ENCODE peak calls at places on chromosome 5, in eight cellular contexts. U, A, V, X, F, D, T and H are unnamed samples. For H3K4me1, the result is how much of the 10 kb centered on the place peaks cover.

GRCh38 chr5:76439201-76439600 is 36.1 kb downstream of the IQGAP2 start:
- DNase-seq in U (no peak), A (no peak), V (no peak), X (no peak), F (no peak), D (no peak), T (no peak), H (no peak)

GRCh38 chr5:112210430-112211005 is 208.6 kb downstream of the EPB41L4A start:
- DNase-seq in U (no peak), A (peak), V (peak), X (peak), F (peak), D (no peak), T (no peak), H (peak)

GRCh38 chr5:91357012-91357634 is 26.0 kb downstream of the ARRDC3 start:
- DNase-seq in U (no peak), A (no peak), V (peak), X (no peak), F (no peak), D (no peak), T (no peak), H (no peak)

GRCh38 chr5:150398432-150399157 is 14.1 kb downstream of the CD74 start:
- DNase-seq in U (no peak), A (peak), V (peak), X (peak), F (no peak), D (no peak), T (no peak), H (no peak)

GRCh38 chr5:458547-459353 is 15.8 kb downstream of the EXOC3 start:
- DNase-seq in U (no peak), A (no peak), V (no peak), X (no peak), F (no peak), D (no peak), T (no peak), H (no peak)

GRCh38 chr5:173301695-173302545 is 26.3 kb downstream of the STC2 start:
- DNase-seq in U (no peak), A (no peak), V (no peak), X (no peak), F (no peak), D (no peak), T (no peak), H (no peak)

GRCh38 chr5:158751961-158752655 is 347.6 kb downstream of the EBF1 start:
- DNase-seq in U (no peak), A (no peak), V (no peak), X (peak), F (no peak), D (no peak), T (no peak), H (no peak)

GRCh38 chr5:142900926-142901325 is 130.7 kb downstream of the ARHGAP26 start:
- DNase-seq in U (no peak), A (no peak), V (no peak), X (no peak), F (no peak), D (no peak), T (no peak), H (no peak)

GRCh38 chr5:178115835-178116405 is 2.6 kb downstream of the N4BP3 start:
- DNase-seq in U (no peak), A (no peak), V (no peak), X (peak), F (no peak), D (no peak), T (no peak), H (no peak)

GRCh38 chr5:14141764-14142163 is 1.4 kb upstream of the TRIO start:
- DNase-seq in U (no peak), A (no peak), V (no peak), X (no peak), F (no peak), D (no peak), T (no peak), H (no peak)

GRCh38 chr5:139177809-139178581 is 20.2 kb downstream of the SIL1 start:
- DNase-seq in U (no peak), A (no peak), V (peak), X (peak), F (peak), D (no peak), T (peak), H (no peak)

GRCh38 chr5:82327961-82328360 is 49.8 kb upstream of the RPS23 start:
- DNase-seq in U (no peak), A (no peak), V (no peak), X (no peak), F (no peak), D (no peak), T (no peak), H (no peak)

GRCh38 chr5:36820900-36821299 is 55.7 kb upstream of the NIPBL start:
- DNase-seq in U (no peak), A (peak), V (no peak), X (no peak), F (no peak), D (no peak), T (no peak), H (no peak)

GRCh38 chr5:136101884-136102283 is 30.8 kb upstream of the SMAD5 start:
- DNase-seq in U (no peak), A (no peak), V (no peak), X (no peak), F (no peak), D (no peak), T (no peak), H (no peak)

GRCh38 chr5:75277463-75277862 is 40.8 kb upstream of the ANKRD31 start:
- DNase-seq in U (no peak), A (no peak), V (no peak), X (no peak), F (peak), D (no peak), T (no peak), H (no peak)

GRCh38 chr5:19975795-19976194 is 12.2 kb downstream of the CDH18 start:
- DNase-seq in U (no peak), A (no peak), V (no peak), X (no peak), F (no peak), D (no peak), T (no peak), H (no peak)

GRCh38 chr5:72494700-72495124 is 12.5 kb downstream of the ZNF366 start:
- DNase-seq in U (no peak), A (no peak), V (no peak), X (no peak), F (no peak), D (no peak), T (no peak), H (no peak)

GRCh38 chr5:89573336-89573735 is 690.4 kb upstream of the MEF2C start:
- DNase-seq in U (no peak), A (no peak), V (no peak), X (no peak), F (no peak), D (no peak), T (no peak), H (peak)

GRCh38 chr5:52922384-52922783 is 66.8 kb upstream of the ITGA2 start:
- DNase-seq in U (peak), A (peak), V (no peak), X (no peak), F (no peak), D (no peak), T (no peak), H (no peak)

GRCh38 chr5:15013654-15014463 is 142.3 kb upstream of the ANKH start:
- DNase-seq in U (no peak), A (peak), V (no peak), X (peak), F (no peak), D (no peak), T (no peak), H (no peak)

GRCh38 chr5:143445726-143446125 is 42.2 kb upstream of the NR3C1 start:
- DNase-seq in U (no peak), A (no peak), V (no peak), X (no peak), F (no peak), D (no peak), T (no peak), H (no peak)

GRCh38 chr5:5424736-5425135 is 2.3 kb downstream of the ICE1 start:
- DNase-seq in U (no peak), A (no peak), V (no peak), X (no peak), F (no peak), D (no peak), T (no peak), H (no peak)

GRCh38 chr5:83099445-83099844 is 22.1 kb downstream of the XRCC4 start:
- DNase-seq in U (no peak), A (no peak), V (no peak), X (no peak), F (no peak), D (no peak), T (no peak), H (peak)

GRCh38 chr5:173290477-173291131 is 37.6 kb downstream of the STC2 start:
- DNase-seq in U (no peak), A (no peak), V (no peak), X (no peak), F (no peak), D (no peak), T (no peak), H (no peak)

GRCh38 chr5:40853632-40854192 is 12.5 kb downstream of the CARD6 start:
- DNase-seq in U (no peak), A (no peak), V (no peak), X (no peak), F (no peak), D (no peak), T (no peak), H (no peak)

GRCh38 chr5:141740885-141741284 is 58.9 kb upstream of the ARAP3 start:
- DNase-seq in U (no peak), A (no peak), V (no peak), X (no peak), F (no peak), D (no peak), T (no peak), H (no peak)

GRCh38 chr5:55601209-55601618 is 66.5 kb upstream of the PLPP1 start:
- DNase-seq in U (no peak), A (peak), V (peak), X (no peak), F (peak), D (peak), T (peak), H (peak)

GRCh38 chr5:162128117-162128516 is 60.5 kb downstream of the GABRG2 start:
- DNase-seq in U (peak), A (no peak), V (no peak), X (no peak), F (no peak), D (no peak), T (no peak), H (no peak)

GRCh38 chr5:73459366-73459765 is 10.8 kb upstream of the FOXD1 start:
- DNase-seq in U (no peak), A (no peak), V (no peak), X (no peak), F (no peak), D (no peak), T (no peak), H (no peak)

GRCh38 chr5:130045334-130045733 is 141.1 kb downstream of the CHSY3 start:
- DNase-seq in U (no peak), A (no peak), V (no peak), X (no peak), F (no peak), D (no peak), T (no peak), H (no peak)

GRCh38 chr5:24163091-24163490 is 481.7 kb downstream of the CDH10 start:
- DNase-seq in U (no peak), A (peak), V (no peak), X (no peak), F (no peak), D (no peak), T (no peak), H (no peak)

GRCh38 chr5:149605998-149606721 is 24.9 kb downstream of the ARHGEF37 start:
- DNase-seq in U (no peak), A (peak), V (peak), X (peak), F (peak), D (peak), T (peak), H (no peak)

GRCh38 chr5:88298425-88298824 is 29.8 kb upstream of the TMEM161B start:
- DNase-seq in U (no peak), A (no peak), V (no peak), X (no peak), F (no peak), D (no peak), T (no peak), H (no peak)

GRCh38 chr5:32390819-32391591 is 53.5 kb downstream of the ZFR start:
- DNase-seq in U (no peak), A (peak), V (no peak), X (no peak), F (no peak), D (no peak), T (no peak), H (no peak)

GRCh38 chr5:612498-613424 is 621 bp downstream of the CEP72 start:
- DNase-seq in U (no peak), A (peak), V (peak), X (peak), F (peak), D (no peak), T (no peak), H (peak)

GRCh38 chr5:167524941-167525485 is 766.4 kb upstream of the WWC1 start:
- DNase-seq in U (no peak), A (no peak), V (no peak), X (no peak), F (no peak), D (no peak), T (no peak), H (no peak)

GRCh38 chr5:168329302-168329701 is 37.9 kb downstream of the WWC1 start:
- DNase-seq in U (no peak), A (peak), V (no peak), X (no peak), F (no peak), D (no peak), T (no peak), H (no peak)

GRCh38 chr5:19240150-19240549 is 747.9 kb downstream of the CDH18 start:
- DNase-seq in U (no peak), A (no peak), V (no peak), X (no peak), F (no peak), D (no peak), T (no peak), H (no peak)

GRCh38 chr5:128014578-128014977 is 69.0 kb upstream of the SLC12A2 start:
- DNase-seq in U (no peak), A (no peak), V (no peak), X (no peak), F (no peak), D (no peak), T (no peak), H (no peak)

GRCh38 chr5:151825445-151825844 is 53.7 kb downstream of the G3BP1 start:
- DNase-seq in U (peak), A (peak), V (peak), X (peak), F (peak), D (peak), T (no peak), H (peak)

GRCh38 chr5:38714703-38715355 is 131.0 kb upstream of the OSMR start:
- DNase-seq in U (no peak), A (no peak), V (no peak), X (no peak), F (no peak), D (no peak), T (no peak), H (no peak)
- H3K27ac ChIP-seq in U (no peak), A (no peak), V (no peak), X (no peak), F (no peak), D (no peak), T (no peak), H (no peak)

GRCh38 chr5:67035098-67035740 is 161.4 kb downstream of the CD180 start:
- DNase-seq in U (no peak), A (no peak), V (no peak), X (no peak), F (no peak), D (no peak), T (no peak), H (no peak)

GRCh38 chr5:67042586-67043133 is 153.9 kb downstream of the CD180 start:
- DNase-seq in U (no peak), A (no peak), V (no peak), X (no peak), F (no peak), D (no peak), T (no peak), H (no peak)

GRCh38 chr5:67037171-67037570 is 159.4 kb downstream of the CD180 start:
- DNase-seq in U (no peak), A (no peak), V (no peak), X (no peak), F (no peak), D (no peak), T (no peak), H (no peak)

GRCh38 chr5:67043789-67044511 is 152.6 kb downstream of the CD180 start:
- DNase-seq in U (no peak), A (no peak), V (no peak), X (no peak), F (no peak), D (no peak), T (no peak), H (no peak)

DNA sequence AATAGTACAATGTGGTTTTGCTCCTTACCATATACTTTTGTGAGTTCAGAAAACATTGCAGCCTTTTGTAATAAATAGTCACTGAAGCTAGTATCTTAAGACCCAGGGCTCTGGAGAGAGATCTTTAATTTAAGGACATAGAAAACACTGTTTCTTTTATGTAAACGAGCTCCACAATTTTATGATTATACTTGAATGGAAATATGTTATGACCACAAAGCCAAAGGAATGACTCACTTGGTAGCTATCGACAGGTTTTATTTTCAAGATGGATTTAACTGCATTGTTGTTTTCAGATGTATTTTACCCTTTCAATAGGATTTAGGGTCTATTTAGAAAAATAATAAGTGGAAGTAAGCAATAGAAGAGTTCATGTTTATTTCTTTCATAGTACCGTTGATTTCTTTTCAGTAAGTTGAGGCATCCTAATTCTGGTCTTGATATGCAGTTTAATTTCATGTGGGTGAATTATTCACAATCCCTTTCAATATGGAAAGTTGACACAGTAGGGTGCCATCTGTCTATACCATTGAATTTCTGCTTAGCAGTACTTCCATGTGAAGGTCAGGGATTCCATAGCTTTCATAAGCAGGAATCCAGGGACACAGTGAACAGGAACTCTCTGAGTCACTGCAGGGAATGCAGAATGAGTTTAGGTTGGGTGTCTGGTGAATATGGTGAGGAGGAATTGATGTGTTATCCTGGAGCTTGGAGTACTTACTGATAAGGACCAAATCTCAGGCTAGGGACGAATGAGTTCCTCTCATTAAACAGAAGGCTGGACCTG is 157.6 kb downstream of the CD180 start:
- DNase-seq in U (no peak), A (peak), V (no peak), X (no peak), F (no peak), D (no peak), T (no peak), H (no peak)
- H3K4me1 ChIP-seq in U (under half), A (under half), V (under half), X (under half), F (under half), D (under half), T (half or more), H (under half)

GRCh38 chr5:174731214-174732039 is 7.0 kb downstream of the MSX2 start:
- DNase-seq in U (no peak), A (no peak), V (no peak), X (no peak), F (no peak), D (no peak), T (no peak), H (no peak)
- H3K27ac ChIP-seq in U (no peak), A (no peak), V (no peak), X (no peak), F (no peak), D (no peak), T (no peak), H (no peak)

GRCh38 chr5:95816341-95816740 is 6.2 kb downstream of the GLRX start:
- DNase-seq in U (no peak), A (no peak), V (no peak), X (no peak), F (no peak), D (no peak), T (no peak), H (no peak)

GRCh38 chr5:95818181-95819147 is 4.1 kb downstream of the GLRX start:
- DNase-seq in U (no peak), A (no peak), V (peak), X (peak), F (no peak), D (no peak), T (no peak), H (no peak)

GRCh38 chr5:95815143-95815729 is 7.3 kb downstream of the GLRX start:
- DNase-seq in U (no peak), A (no peak), V (no peak), X (no peak), F (no peak), D (no peak), T (no peak), H (no peak)

GRCh38 chr5:95816803-95817202 is 5.7 kb downstream of the GLRX start:
- DNase-seq in U (no peak), A (no peak), V (no peak), X (no peak), F (no peak), D (no peak), T (no peak), H (no peak)

GRCh38 chr5:95817430-95817829 is 5.1 kb downstream of the GLRX start:
- DNase-seq in U (no peak), A (no peak), V (no peak), X (no peak), F (peak), D (no peak), T (peak), H (no peak)
- H3K4me1 ChIP-seq in U (under half), A (under half), V (half or more), X (half or more), F (under half), D (under half), T (half or more), H (under half)